ENCODE peak calls at places on chromosomes 7 and 10, in six cellular contexts. W is psoas muscle, C is stomach, N is body of pancreas, K is GM23338, I is foreskin fibroblast. Z is an unnamed sample.

GRCh38 chr10:106185991-106186390 is 978.5 kb downstream of the SORCS1 start:
- DNase-seq in N (no peak), W (no peak), C (no peak), I (peak; percentile 70), K (no peak), Z (no peak)

GRCh38 chr7:75905785-75906604 is 9.0 kb upstream of the POR start:
- DNase-seq in C (peak; percentile 58), K (peak; percentile 72), W (peak; percentile 81), I (peak; percentile 90), N (peak; percentile 21), Z (no peak)

GRCh38 chr7:116197355-116197754 is 13.0 kb upstream of the TES start:
- DNase-seq in I (peak; percentile 91), W (no peak), C (no peak), N (no peak), K (no peak), Z (no peak)

GRCh38 chr7:37833107-37833817 is 15.1 kb upstream of the NME8 start:
- DNase-seq in I (peak; percentile 33), N (peak; percentile 35), C (no peak), K (peak; percentile 79), W (peak; percentile 17), Z (peak; percentile 38)

GRCh38 chr10:95295031-95295755 is 4.4 kb upstream of the PDLIM1 start:
- DNase-seq in W (peak; percentile 37), C (peak; percentile 69), I (peak; percentile 67), N (peak; percentile 48), K (peak; percentile 88), Z (no peak)

GRCh38 chr7:14000247-14000646 is 10.8 kb upstream of the ETV1 start:
- DNase-seq in C (no peak), N (no peak), W (no peak), I (no peak), K (no peak), Z (no peak)

GRCh38 chr10:15370212-15370740 is 813 bp downstream of the FAM171A1 start:
- DNase-seq in C (no peak), K (peak; percentile 27), I (peak; percentile 59), W (peak; percentile 18), N (peak; percentile 32), Z (no peak)

GRCh38 chr7:100100420-100101015 is 679 bp downstream of the MCM7 start:
- DNase-seq in K (peak; percentile 96), C (peak; percentile 95), N (peak; percentile 92), W (peak; percentile 95), I (peak; percentile 100), Z (peak; percentile 83)

GRCh38 chr7:149856-150636 is 42.3 kb upstream of the FAM20C start:
- DNase-seq in N (peak; percentile 54), K (peak; percentile 56), I (peak; percentile 52), C (peak; percentile 45), W (peak; percentile 68), Z (peak; percentile 66)

GRCh38 chr7:138550337-138550736 is 90.3 kb downstream of the TRIM24 start:
- DNase-seq in N (no peak), W (no peak), I (no peak), C (no peak), K (no peak), Z (no peak)

GRCh38 chr7:132393789-132394261 is 182.4 kb downstream of the PLXNA4 start:
- DNase-seq in W (peak; percentile 58), K (no peak), I (no peak), N (peak; percentile 23), C (peak; percentile 60), Z (no peak)

GRCh38 chr10:66982792-66983481 is 57.1 kb downstream of the LRRTM3 start:
- DNase-seq in W (no peak), N (no peak), K (peak; percentile 12), I (no peak), C (no peak), Z (no peak)

GRCh38 chr7:41655470-41655869 is 47.4 kb downstream of the INHBA start:
- DNase-seq in I (no peak), K (no peak), W (no peak), N (no peak), C (no peak), Z (no peak)

GRCh38 chr7:36964297-36964696 is 240.0 kb upstream of the AOAH start:
- DNase-seq in I (no peak), W (no peak), K (no peak), C (no peak), N (no peak), Z (no peak)

GRCh38 chr10:118694848-118695247 is 59.9 kb downstream of the CACUL1 start:
- DNase-seq in I (peak; percentile 74), W (no peak), N (no peak), K (no peak), C (no peak), Z (no peak)

GRCh38 chr7:131625817-131626372 is 69.5 kb upstream of the PODXL start:
- DNase-seq in I (peak; percentile 88), N (no peak), K (peak; percentile 89), C (no peak), W (peak; percentile 55), Z (no peak)

GRCh38 chr10:132563485-132564248 is 26.1 kb downstream of the INPP5A start:
- DNase-seq in W (no peak), N (no peak), K (peak; percentile 39), I (no peak), C (no peak), Z (no peak)

GRCh38 chr7:152899482-152900166 is 140.1 kb downstream of the ACTR3B start:
- DNase-seq in K (no peak), I (peak; percentile 28), W (peak; percentile 76), C (peak; percentile 75), N (peak; percentile 72), Z (no peak)
- H3K4me3 ChIP-seq in K (no peak overlapping the region), I (no peak overlapping the region), W (peak overlapping the region; percentile 15), C (no peak overlapping the region), N (no peak overlapping the region), Z (no peak overlapping the region)

GRCh38 chr7:151719031-151719894 is 157.7 kb downstream of the PRKAG2 start:
- DNase-seq in C (no peak), W (no peak), N (no peak), I (no peak), K (no peak), Z (no peak)
- TF ChIP-seq CTCF in C (no peak), W (no peak), N (no peak), I (no peak), K (no peak), Z (no peak)

GRCh38 chr7:28645866-28646265 is 233.5 kb downstream of the CREB5 start:
- DNase-seq in K (no peak), N (no peak), W (no peak), C (no peak), I (no peak), Z (no peak)

GRCh38 chr7:28647076-28647421 is 234.7 kb downstream of the CREB5 start:
- DNase-seq in I (no peak), W (no peak), K (no peak), C (no peak), N (no peak), Z (peak; percentile 51)

GRCh38 chr7:28646371-28647075 is 234.2 kb downstream of the CREB5 start:
- DNase-seq in N (no peak), I (no peak), C (no peak), K (no peak), W (no peak), Z (no peak)

GRCh38 chr7:28641752-28642546 is 229.6 kb downstream of the CREB5 start:
- DNase-seq in N (no peak), C (no peak), I (no peak), K (no peak), W (no peak), Z (no peak)

DNA sequence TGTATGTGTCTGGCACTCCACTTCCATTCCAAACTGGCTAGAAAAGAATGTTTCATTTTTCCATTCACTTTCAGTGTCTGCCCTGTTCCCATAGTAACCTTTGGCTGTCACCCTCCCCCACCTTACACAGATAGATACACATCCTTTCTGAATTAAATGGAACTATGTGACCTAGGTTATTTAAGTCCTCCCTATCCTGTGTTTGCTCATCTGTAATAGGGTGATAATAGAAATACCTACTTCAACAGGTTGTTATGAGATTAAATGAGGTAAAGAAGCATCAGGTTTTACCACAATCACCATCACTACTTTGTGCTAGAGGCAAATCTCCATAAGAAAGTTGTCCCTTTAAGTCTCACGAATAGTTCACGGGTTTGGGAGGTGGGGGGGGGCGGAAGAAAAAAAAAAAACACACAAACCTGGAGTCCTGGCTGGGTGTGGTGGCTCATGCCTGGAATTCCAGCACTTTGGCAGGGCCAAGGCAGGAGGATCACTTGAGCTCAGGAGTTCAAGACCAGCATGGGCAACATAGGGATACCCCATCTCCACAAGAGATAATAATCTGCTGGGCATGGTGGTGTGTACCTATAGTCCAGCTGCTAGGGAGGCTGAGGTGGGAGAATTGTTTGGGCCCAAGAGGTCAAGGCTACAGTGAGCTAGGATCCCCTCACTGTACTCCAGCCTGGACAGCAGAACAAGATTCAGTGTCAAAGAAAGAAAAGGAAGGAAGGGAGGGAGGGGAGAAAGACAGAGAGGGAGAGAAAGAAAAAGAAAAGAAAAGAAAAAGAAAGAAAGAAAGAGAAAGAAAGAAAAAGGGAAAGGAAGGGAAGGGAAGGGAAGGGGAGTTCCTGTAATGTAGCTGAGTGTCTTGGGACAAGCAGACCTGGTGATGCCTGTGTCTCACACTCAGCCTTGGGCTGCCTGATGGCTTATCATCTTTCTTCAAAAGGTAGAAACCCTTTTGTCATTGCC is 231.3 kb downstream of the CREB5 start:
- DNase-seq in W (no peak), K (peak; percentile 56), I (no peak), C (no peak), N (no peak), Z (no peak)
- H3K4me3 ChIP-seq in W (no peak overlapping the region), K (no peak overlapping the region), I (no peak overlapping the region), C (no peak overlapping the region), N (no peak overlapping the region), Z (no peak overlapping the region)

GRCh38 chr10:61059636-61060035 is 115.7 kb upstream of the RHOBTB1 start:
- DNase-seq in C (no peak), W (no peak), I (no peak), K (no peak), N (no peak), Z (no peak)
- TF ChIP-seq CTCF in C (no peak), W (no peak), I (no peak), K (no peak), N (no peak), Z (no peak)

DNA sequence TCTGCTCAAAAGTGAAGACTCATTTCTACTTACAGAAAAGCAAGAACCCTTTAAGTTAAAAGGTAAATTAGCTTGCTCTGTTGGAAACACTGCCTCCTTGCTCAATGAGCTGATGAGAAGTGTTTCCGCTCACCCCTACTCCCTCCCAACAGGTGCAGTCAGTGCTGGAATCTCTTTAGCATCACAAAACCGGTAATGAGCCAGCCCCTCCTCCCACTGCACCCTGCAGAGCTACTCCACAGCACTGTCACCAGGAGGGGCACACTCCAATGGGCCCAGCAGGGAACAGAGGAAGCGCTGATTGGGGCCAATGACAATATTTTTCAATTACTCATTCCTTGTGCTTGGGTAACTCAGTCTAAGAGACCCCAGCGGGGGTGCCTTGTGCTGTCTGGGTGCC is 262.5 kb downstream of the TCERG1L start:
- DNase-seq in C (no peak), K (peak; percentile 84), W (no peak), I (no peak), N (no peak), Z (no peak)
- H3K4me3 ChIP-seq in C (no peak overlapping the region), K (no peak overlapping the region), W (no peak overlapping the region), I (no peak overlapping the region), N (no peak overlapping the region), Z (no peak overlapping the region)

DNA sequence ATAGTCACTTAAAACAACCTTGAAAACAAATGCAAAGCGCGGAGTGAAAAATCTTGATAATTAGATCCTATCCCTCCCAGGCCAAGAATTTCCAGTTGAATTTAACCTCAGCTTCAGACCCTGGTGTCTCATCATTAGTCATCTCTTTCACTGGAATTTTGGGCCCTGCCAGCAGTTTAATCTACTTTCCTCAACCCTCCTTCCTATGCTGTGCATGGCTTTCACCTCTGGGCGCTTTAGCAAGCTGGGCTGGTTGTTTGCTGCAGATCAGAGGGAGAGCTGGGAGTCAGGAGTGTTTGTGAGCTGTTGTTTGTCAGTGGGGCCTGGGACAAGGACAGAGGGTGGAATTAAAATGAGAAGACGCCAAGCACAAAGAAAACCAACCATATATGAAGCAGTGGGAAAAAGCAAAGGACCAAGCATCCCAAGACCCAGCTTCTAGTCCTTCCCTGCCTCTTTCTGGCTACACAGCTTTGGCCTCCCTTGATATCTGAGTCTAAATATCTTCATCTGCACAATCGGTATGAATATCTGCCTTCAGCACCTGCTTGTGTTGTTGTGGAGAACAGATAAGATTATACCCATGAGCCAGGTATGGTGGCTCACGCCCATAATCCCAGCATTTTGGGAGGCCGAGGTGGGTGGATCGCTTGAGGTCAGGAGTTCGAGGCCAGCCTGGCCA is 13.5 kb downstream of the MYOF start:
- DNase-seq in K (no peak), C (no peak), I (peak; percentile 96), W (peak; percentile 20), N (no peak), Z (no peak)
- TF ChIP-seq CTCF in K (no peak), C (no peak), I (no peak), W (no peak), N (no peak), Z (no peak)

Z was measured in dorsolateral prefrontal cortex.